ENCODE peak calls at places on chromosomes 16 and 17, in five cellular contexts. F is A549, J is right lobe of liver, X is esophagus squamous epithelium, Y is Peyer's patch. N is an unnamed sample.

GRCh38 chr16:19830902-19831555 is 53.6 kb downstream of the GPRC5B start:
- DNase-seq in X (no peak), F (no peak), Y (no peak), J (no peak), N (no peak)

GRCh38 chr17:20142268-20142667 is 133.1 kb downstream of the SPECC1 start:
- DNase-seq in X (no peak), J (no peak), F (no peak), Y (no peak), N (no peak)

GRCh38 chr16:79204486-79204885 is 396.1 kb downstream of the MAF start:
- DNase-seq in Y (no peak), J (no peak), F (no peak), X (no peak), N (no peak)

GRCh38 chr17:48052956-48053757 is 5.0 kb downstream of the NFE2L1 start:
- DNase-seq in J (peak; percentile 81), Y (no peak), F (no peak), X (no peak), N (peak; percentile 75)

GRCh38 chr16:1639840-1640239 is 27.7 kb downstream of the CRAMP1 start:
- DNase-seq in F (no peak), Y (no peak), J (no peak), X (no peak), N (no peak)

GRCh38 chr17:65489413-65490170 is 71.9 kb downstream of the AXIN2 start:
- DNase-seq in F (no peak), J (no peak), Y (no peak), X (no peak), N (no peak)

GRCh38 chr17:67995568-67996191 is 589 bp downstream of the C17orf58 start:
- DNase-seq in J (peak; percentile 43), F (no peak), Y (peak; percentile 35), X (no peak), N (peak; percentile 26)

GRCh38 chr16:4381072-4381934 is 9.7 kb downstream of the VASN start:
- DNase-seq in Y (no peak), J (peak; percentile 34), X (no peak), F (no peak), N (no peak)

GRCh38 chr17:40637931-40638330 is 9.7 kb downstream of the SMARCE1 start:
- DNase-seq in X (no peak), F (no peak), Y (no peak), J (no peak), N (no peak)

GRCh38 chr17:21676281-21677111 is 15.8 kb upstream of the KCNJ18 start:
- DNase-seq in Y (no peak), X (no peak), J (no peak), F (no peak), N (no peak)

GRCh38 chr17:82502207-82502606 is 17.3 kb upstream of the FOXK2 start:
- DNase-seq in X (no peak), J (peak; percentile 65), F (no peak), Y (no peak), N (no peak)

GRCh38 chr16:72112452-72112792 is 18.8 kb downstream of the DHX38 start:
- DNase-seq in Y (no peak), J (no peak), F (no peak), X (no peak), N (peak; percentile 1)

GRCh38 chr16:74745926-74746325 is 28.7 kb downstream of the FA2H start:
- DNase-seq in X (no peak), F (no peak), J (no peak), Y (no peak), N (no peak)

GRCh38 chr17:14307560-14308024 is 6.7 kb downstream of the HS3ST3B1 start:
- DNase-seq in J (no peak), X (no peak), Y (no peak), F (no peak), N (no peak)

GRCh38 chr16:67884-68789 is 4.3 kb downstream of the RHBDF1 start:
- DNase-seq in X (no peak), J (peak; percentile 17), F (no peak), Y (no peak), N (no peak)

GRCh38 chr16:66120656-66121055 is 245.8 kb upstream of the CDH5 start:
- DNase-seq in J (no peak), F (no peak), X (no peak), Y (no peak), N (no peak)

GRCh38 chr17:40820228-40820838 is 2.1 kb downstream of the KRT10 start:
- DNase-seq in J (no peak), X (no peak), F (no peak), Y (no peak), N (no peak)

GRCh38 chr17:36004604-36005003 is 3.3 kb upstream of the CCL15 start:
- DNase-seq in X (no peak), J (no peak), F (no peak), Y (no peak), N (no peak)

GRCh38 chr17:28745052-28745776 is 1.4 kb downstream of the TRAF4 start:
- DNase-seq in X (no peak), J (peak; percentile 54), Y (peak; percentile 63), F (peak; percentile 64), N (peak; percentile 74)

GRCh38 chr16:17629936-17630335 is 159.2 kb upstream of the XYLT1 start:
- DNase-seq in F (no peak), J (no peak), X (no peak), Y (no peak), N (no peak)

GRCh38 chr16:80804061-80804450 is 342 bp downstream of the CDYL2 start:
- DNase-seq in F (peak; percentile 32), Y (peak; percentile 47), J (peak; percentile 66), X (no peak), N (peak; percentile 67)
- TF ChIP-seq CTCF in F (no peak), Y (no peak), J (no peak), X (no peak), N (no peak)

GRCh38 chr17:737561-738113 is 5.2 kb downstream of the TLCD3A start:
- DNase-seq in J (no peak), X (no peak), Y (no peak), F (no peak), N (no peak)

GRCh38 chr17:743139-743538 is 8.9 kb downstream of the GEMIN4 start:
- DNase-seq in Y (no peak), J (no peak), X (no peak), F (no peak), N (no peak)

GRCh38 chr17:744937-745336 is 7.1 kb downstream of the GEMIN4 start:
- DNase-seq in F (no peak), J (no peak), X (no peak), Y (no peak), N (no peak)

GRCh38 chr17:742147-742793 is 9.8 kb downstream of the GEMIN4 start:
- DNase-seq in X (no peak), Y (no peak), F (no peak), J (no peak), N (no peak)

DNA sequence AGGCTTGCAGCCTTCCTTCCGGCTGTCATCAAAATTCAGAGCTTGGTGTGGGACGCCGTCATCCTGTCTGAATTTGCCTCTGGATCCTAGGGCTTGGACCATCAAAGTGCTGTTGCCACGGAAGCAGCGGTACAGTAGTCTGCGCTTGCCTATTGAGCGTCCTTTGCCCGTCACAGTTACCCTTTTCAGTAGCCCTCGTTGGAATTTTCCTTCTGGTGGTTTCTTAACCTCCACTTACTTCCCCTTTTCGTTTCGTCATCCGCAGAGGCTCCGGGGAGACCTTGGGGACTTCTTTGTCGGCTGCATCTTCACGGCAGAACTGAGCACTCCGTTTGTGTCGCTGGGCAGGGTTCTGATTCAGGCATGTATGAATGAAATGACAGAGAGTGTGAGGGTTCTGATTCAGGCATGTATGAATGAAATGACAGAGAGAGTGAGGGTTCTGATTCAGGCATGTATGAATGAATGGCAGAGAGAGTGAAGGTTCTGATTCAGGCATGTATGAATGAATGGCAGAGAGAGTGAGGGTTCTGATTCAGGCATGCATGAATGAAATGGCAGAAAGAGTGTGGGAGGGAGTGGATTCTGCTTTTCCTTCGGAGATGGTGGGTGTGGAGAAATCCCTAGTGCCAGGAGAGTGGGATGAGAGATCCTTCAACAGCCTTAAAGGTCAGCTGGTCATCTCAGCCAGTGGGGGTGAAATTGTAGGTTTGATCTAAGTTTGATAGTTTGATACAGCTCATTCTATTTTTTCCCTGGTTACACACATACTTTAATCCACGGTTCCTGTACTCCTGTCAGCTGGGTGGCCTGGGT is 8.1 kb downstream of the TLCD3A start:
- DNase-seq in J (no peak), F (no peak), Y (peak; percentile 60), X (no peak), N (no peak)
- TF ChIP-seq POLR2A in J (no peak), F (no peak), Y (no peak), X (no peak), N (no peak)

DNA sequence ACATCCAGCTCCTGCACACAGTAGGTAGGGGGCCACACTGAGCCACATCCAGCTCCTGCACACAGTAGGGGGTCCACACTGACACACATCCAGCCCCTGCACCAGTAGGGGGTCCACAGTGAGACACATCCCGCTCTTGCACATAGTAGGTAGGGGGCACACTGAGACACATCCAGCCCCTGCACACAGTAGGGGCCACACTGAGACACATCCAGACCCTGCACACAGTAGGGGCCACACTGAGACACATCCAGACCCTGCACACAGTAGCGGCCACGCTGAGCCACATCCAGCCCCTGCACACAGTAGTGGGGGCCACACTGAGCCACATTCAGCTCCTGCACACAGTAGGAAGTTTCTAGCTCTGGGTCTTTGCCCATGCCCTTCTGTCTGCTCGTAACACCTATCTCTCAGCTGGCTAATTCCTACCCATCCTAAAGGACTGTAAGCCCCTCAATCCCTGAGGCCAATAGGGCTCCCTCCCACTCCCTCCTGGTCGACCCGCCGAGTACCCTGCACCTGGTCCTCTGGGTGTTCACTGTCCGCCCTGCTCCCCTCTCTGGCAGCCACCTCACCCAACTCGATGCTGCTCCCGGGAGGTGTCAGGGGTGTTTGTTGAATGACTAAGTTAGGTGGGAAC is 9.4 kb upstream of the ATP2A3 start:
- DNase-seq in F (no peak), J (peak; percentile 3), Y (no peak), X (no peak), N (no peak)
- H3K27ac ChIP-seq in F (no peak overlapping the region), J (no peak overlapping the region), Y (no peak overlapping the region), X (no peak overlapping the region), N (no peak overlapping the region)

GRCh38 chr17:57110152-57110542 is 25.1 kb downstream of the AKAP1 start:
- DNase-seq in F (no peak), Y (no peak), X (no peak), J (no peak), N (no peak)

GRCh38 chr17:57108656-57109392 is 23.8 kb downstream of the AKAP1 start:
- DNase-seq in X (no peak), J (no peak), Y (no peak), F (no peak), N (no peak)

GRCh38 chr17:57111386-57111785 is 26.3 kb downstream of the AKAP1 start:
- DNase-seq in J (no peak), F (no peak), X (no peak), Y (no peak), N (no peak)

GRCh38 chr17:57110579-57111367 is 25.7 kb downstream of the AKAP1 start:
- DNase-seq in F (no peak), J (no peak), X (no peak), Y (no peak), N (no peak)

DNA sequence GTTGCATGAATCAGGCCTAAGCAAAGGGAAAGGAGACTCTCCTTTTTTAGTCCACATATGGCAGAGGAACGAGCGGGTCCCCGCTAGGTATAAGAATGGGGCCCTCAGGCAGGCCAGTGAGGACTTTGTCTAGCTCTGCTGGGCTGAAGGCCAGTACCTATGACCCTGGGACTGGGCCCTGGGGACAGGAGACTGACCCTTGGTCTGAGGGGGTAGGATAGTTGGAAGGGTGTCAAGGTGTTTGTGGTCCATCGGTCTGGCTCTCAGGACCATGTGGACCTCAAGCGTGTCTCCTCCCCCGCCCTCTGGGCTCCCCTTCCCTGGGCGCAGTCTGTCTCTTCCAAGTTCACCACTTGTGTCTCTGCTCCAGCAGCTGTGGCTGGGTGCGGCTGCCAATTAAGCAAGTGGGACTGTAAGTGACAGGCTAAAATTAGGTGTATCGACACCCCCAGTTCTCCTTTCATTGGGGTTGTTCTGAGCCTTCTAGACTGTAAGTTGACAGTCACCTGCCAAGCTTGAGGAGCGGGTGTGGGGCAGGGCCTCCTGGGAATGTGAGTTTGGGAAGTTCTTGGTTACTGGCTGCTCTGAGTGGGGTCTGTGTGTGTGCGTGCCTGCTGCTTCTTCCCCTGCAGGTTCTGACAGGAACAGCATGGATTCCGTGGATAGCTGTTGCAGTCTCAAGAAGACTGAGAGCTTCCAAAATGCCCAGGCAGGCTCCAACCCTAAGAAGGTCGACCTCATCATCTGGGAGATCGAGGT is 24.5 kb downstream of the AKAP1 start:
- DNase-seq in J (peak; percentile 69), F (peak; percentile 35), X (no peak), Y (no peak), N (no peak)
- TF ChIP-seq CTCF in J (no peak), F (no peak), X (no peak), Y (peak; percentile 10), N (no peak)